ENCODE peak calls at places on chromosomes 2 and 18, in five cellular contexts. Z is GM23248, E is tibial artery, A is OCI-LY7, U is pancreas. W is an unnamed sample. For H3K4me1, the result is how much of the 10 kb centered on the place peaks cover.

GRCh38 chr2:174047746-174048145 is 82.6 kb upstream of the SP3 start:
- DNase-seq in E (no peak), A (no peak), U (no peak), Z (no peak), W (no peak)

GRCh38 chr2:131104487-131105155 is 515 bp upstream of the PLEKHB2 start:
- DNase-seq in A (peak), Z (peak), E (peak), U (peak), W (peak)

GRCh38 chr2:19600506-19600905 is 242.1 kb upstream of the OSR1 start:
- DNase-seq in E (no peak), Z (peak), U (no peak), A (no peak), W (no peak)

GRCh38 chr2:54591551-54591950 is 131.9 kb upstream of the EML6 start:
- DNase-seq in U (no peak), Z (no peak), E (no peak), A (no peak), W (no peak)

GRCh38 chr18:23889907-23890306 is 124.6 kb upstream of the TTC39C start:
- DNase-seq in E (no peak), Z (no peak), A (no peak), U (no peak), W (no peak)

GRCh38 chr18:31417850-31418249 is 29.7 kb upstream of the DSG3 start:
- DNase-seq in E (no peak), Z (no peak), A (no peak), U (no peak), W (no peak)

GRCh38 chr2:142112648-142113278 is 18.1 kb downstream of the LRP1B start:
- DNase-seq in Z (peak), A (no peak), E (no peak), U (no peak), W (no peak)

GRCh38 chr18:76394780-76395476 is 100.1 kb downstream of the ZNF516 start:
- DNase-seq in Z (peak), U (no peak), E (no peak), A (no peak), W (no peak)

GRCh38 chr2:104755026-104755856 is 98.7 kb upstream of the POU3F3 start:
- DNase-seq in Z (peak), A (no peak), E (no peak), U (no peak), W (no peak)

GRCh38 chr2:180599804-180600203 is 380.6 kb upstream of the UBE2E3 start:
- DNase-seq in U (no peak), A (no peak), E (no peak), Z (no peak), W (no peak)

GRCh38 chr18:4181882-4182568 is 273.1 kb downstream of the DLGAP1 start:
- DNase-seq in E (no peak), Z (no peak), U (no peak), A (no peak), W (no peak)

DNA sequence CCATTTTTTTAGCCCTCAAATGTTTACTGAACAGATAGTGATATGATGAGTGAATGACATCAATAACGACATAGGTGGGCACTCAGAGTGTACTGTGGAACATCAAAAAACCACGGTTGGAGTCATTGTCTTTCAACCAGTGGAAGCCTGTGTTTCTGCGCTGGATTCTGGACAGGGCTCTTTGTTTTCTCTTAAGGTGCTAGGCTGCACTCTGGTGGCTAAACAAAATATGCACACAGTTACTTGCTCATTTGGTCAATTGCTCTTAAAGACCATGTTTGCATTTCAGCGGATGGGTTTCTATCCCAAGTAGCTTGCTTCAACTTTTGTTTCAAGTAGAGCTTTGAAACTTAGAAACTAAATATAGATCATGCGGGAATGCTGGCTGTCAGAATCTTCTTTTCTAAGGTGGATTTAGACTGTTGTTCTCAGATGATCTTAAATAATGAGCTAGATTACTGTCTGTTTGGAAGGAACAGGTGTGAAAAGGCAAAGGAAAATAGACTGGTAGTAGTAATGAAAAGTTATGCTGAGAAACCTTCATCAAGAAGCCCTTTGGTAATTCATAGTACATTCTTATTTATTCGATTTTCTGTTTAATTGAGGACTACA is 48.5 kb upstream of the LYPD6B start:
- DNase-seq in E (peak), Z (peak), U (no peak), A (peak), W (no peak)
- H3K4me1 ChIP-seq in E (under half), Z (under half), U (under half), A (under half), W (under half)

GRCh38 chr18:63314991-63315662 is 4.4 kb downstream of the BCL2 start:
- DNase-seq in E (no peak), A (no peak), U (no peak), Z (no peak), W (no peak)

GRCh38 chr18:63317982-63318881 is 1.3 kb downstream of the BCL2 start:
- DNase-seq in A (no peak), E (peak), U (peak), Z (peak), W (peak)

GRCh38 chr18:63317556-63317946 is 2.0 kb downstream of the BCL2 start:
- DNase-seq in E (no peak), Z (no peak), U (no peak), A (no peak), W (no peak)

GRCh38 chr18:63315879-63316278 is 3.7 kb downstream of the BCL2 start:
- DNase-seq in A (no peak), E (no peak), U (no peak), Z (no peak), W (no peak)

GRCh38 chr18:63316612-63317555 is 2.7 kb downstream of the BCL2 start:
- DNase-seq in U (no peak), E (no peak), Z (no peak), A (no peak), W (no peak)
- H3K4me3 ChIP-seq in U (no peak), E (peak), Z (no peak), A (no peak), W (peak)

GRCh38 chr18:59514193-59514592 is 155.1 kb upstream of the LMAN1 start:
- DNase-seq in U (no peak), A (no peak), Z (peak), E (peak), W (peak)
- H3K4me1 ChIP-seq in U (under half), A (under half), Z (under half), E (under half), W (under half)

GRCh38 chr2:218959761-218960195 is 312 bp downstream of the CDK5R2 start:
- DNase-seq in U (no peak), A (no peak), E (no peak), Z (no peak), W (no peak)
- H3K4me3 ChIP-seq in U (peak), A (peak), E (peak), Z (peak), W (peak)

GRCh38 chr2:10449838-10450691 is 1.9 kb upstream of the ODC1 start:
- DNase-seq in E (no peak), A (no peak), U (no peak), Z (no peak), W (no peak)
- H3K4me1 ChIP-seq in E (under half), A (under half), U (under half), Z (under half), W (under half)